ENCODE peak calls at places on chromosomes 4 and X, in four cellular contexts. C is suprapubic skin, U is psoas muscle, J is pancreas. F is an unnamed sample.

GRCh38 chr4:164442167-164442566 is 311.8 kb upstream of the SMIM31 start:
- DNase-seq in C (no peak), U (no peak), J (no peak), F (no peak)

GRCh38 chr4:119394826-119395225 is 72.9 kb upstream of the FABP2 start:
- DNase-seq in C (no peak), U (no peak), J (no peak), F (no peak)

GRCh38 chr4:74056114-74056857 is 17.8 kb upstream of the CXCL3 start:
- DNase-seq in C (no peak), U (no peak), J (no peak), F (no peak)

GRCh38 chr4:107857741-107858140 is 33.0 kb downstream of the SGMS2 start:
- DNase-seq in C (no peak), U (no peak), J (no peak), F (no peak)

GRCh38 chr4:123399638-123400358 is 3.2 kb downstream of the SPRY1 start:
- DNase-seq in C (no peak), U (peak), J (no peak), F (no peak)

GRCh38 chrX:138191998-138192397 is 519.5 kb downstream of the FGF13 start:
- DNase-seq in C (no peak), U (no peak), J (no peak), F (no peak)

GRCh38 chrX:39331062-39331704 is 529.9 kb downstream of the MID1IP1 start:
- DNase-seq in C (no peak), U (no peak), J (no peak), F (no peak)

GRCh38 chr4:158015241-158015640 is 157.6 kb downstream of the GASK1B start:
- DNase-seq in C (no peak), U (no peak), J (no peak), F (no peak)

GRCh38 chr4:76984788-76985211 is 35.2 kb downstream of the SEPTIN11 start:
- DNase-seq in C (peak), U (peak), J (no peak), F (peak)

GRCh38 chr4:133146574-133147198 is 2.4 kb upstream of the PCDH10 start:
- DNase-seq in C (peak), U (peak), J (no peak), F (peak)

GRCh38 chrX:68084765-68085164 is 348.5 kb downstream of the OPHN1 start:
- DNase-seq in C (no peak), U (no peak), J (no peak), F (no peak)

GRCh38 chrX:155767101-155767878 is 113.9 kb upstream of the VAMP7 start:
- DNase-seq in C (no peak), U (peak), J (peak), F (peak)

GRCh38 chr4:104494822-104495559 is at the start of gene CXXC4:
- DNase-seq in C (peak), U (peak), J (peak), F (no peak)

GRCh38 chr4:94714761-94715160 is 43.0 kb upstream of the BMPR1B start:
- DNase-seq in C (no peak), U (no peak), J (no peak), F (no peak)

GRCh38 chr4:153114771-153115321 is 89.4 kb upstream of the TRIM2 start:
- DNase-seq in C (no peak), U (no peak), J (no peak), F (no peak)
- H3K27ac ChIP-seq in C (peak), U (no peak), J (no peak), F (peak)

GRCh38 chr4:8393593-8394038 is 46.9 kb downstream of the ACOX3 start:
- DNase-seq in C (no peak), U (peak), J (no peak), F (peak)
- TF ChIP-seq CTCF in C (no peak), U (no peak), J (no peak), F (no peak)

GRCh38 chrX:71198066-71198465 is 25.0 kb upstream of the GJB1 start:
- DNase-seq in C (no peak), U (no peak), J (no peak), F (no peak)
- H3K4me3 ChIP-seq in C (peak), U (no peak), J (no peak), F (no peak)

DNA sequence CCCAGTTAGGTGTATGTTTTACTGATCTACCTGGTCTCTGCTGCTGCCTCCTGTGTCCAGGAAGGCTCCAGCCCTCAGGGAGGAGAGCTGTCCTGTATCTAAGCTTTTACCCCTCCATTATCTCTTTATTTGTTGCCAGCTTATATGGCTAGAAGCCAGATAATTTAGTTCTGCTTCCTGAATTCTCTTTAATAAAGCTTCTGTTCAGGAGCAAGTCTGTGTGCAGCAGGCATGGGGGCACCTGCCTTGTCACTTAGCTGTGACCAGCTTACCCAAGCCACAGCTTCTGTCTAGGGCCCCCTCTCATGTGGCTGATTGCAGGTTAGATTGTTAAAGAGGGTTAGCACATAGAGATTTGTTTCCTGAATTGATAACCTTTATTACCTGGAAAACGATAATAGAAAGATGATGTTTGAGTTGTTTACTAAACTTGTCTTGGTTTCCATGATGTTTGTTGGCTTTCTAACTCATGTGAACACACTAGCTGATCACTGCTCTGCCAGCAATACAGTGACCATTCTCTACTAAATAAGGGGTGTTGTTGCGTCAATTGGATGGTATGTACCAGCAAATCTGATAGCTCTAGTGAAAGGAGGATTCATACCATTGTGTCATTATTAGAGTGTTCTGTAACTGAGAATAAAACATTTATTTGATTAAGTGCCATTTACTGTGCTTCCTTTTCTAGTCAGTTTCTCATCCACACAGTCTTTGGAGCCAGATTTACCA is 189.8 kb upstream of the ANK2 start:
- DNase-seq in C (no peak), U (no peak), J (no peak), F (no peak)
- H3K27ac ChIP-seq in C (no peak), U (no peak), J (no peak), F (no peak)

GRCh38 chr4:53196872-53197759 is 168.7 kb downstream of the SCFD2 start:
- DNase-seq in C (no peak), U (no peak), J (no peak), F (no peak)
- TF ChIP-seq CTCF in C (peak), U (peak), J (peak), F (peak)

F was measured in coronary artery.